ENCODE peak calls at places on chromosome 1, in four cellular contexts. One of them, this sample, is unnamed.

GRCh38 chr1:51236548-51237312 is 657 bp downstream of the RNF11 start:
- DNase-seq in HTR-8/SVneo: peak; percentile 12
- DNase-seq in HEK293T: peak; percentile 42
- DNase-seq in fibroblast of lung: peak; percentile 52
- DNase-seq in this sample: peak; percentile 78

GRCh38 chr1:224273651-224274050 is 56.3 kb downstream of the NVL start:
- DNase-seq in fibroblast of lung: peak; percentile 77
- DNase-seq in HTR-8/SVneo: peak; percentile 64
- DNase-seq in HEK293T: no peak
- DNase-seq in this sample: no peak

GRCh38 chr1:219066631-219067349 is 106.9 kb upstream of the LYPLAL1 start:
- DNase-seq in fibroblast of lung: peak; percentile 84
- DNase-seq in HTR-8/SVneo: peak; percentile 41
- DNase-seq in HEK293T: no peak
- DNase-seq in this sample: no peak

GRCh38 chr1:156657161-156657970 is 15.4 kb downstream of the BCAN start:
- DNase-seq in fibroblast of lung: peak; percentile 58
- DNase-seq in HEK293T: peak; percentile 90
- DNase-seq in HTR-8/SVneo: peak; percentile 69
- DNase-seq in this sample: peak; percentile 72

GRCh38 chr1:87515781-87516180 is 187.1 kb downstream of the LMO4 start:
- DNase-seq in fibroblast of lung: peak; percentile 27
- DNase-seq in HEK293T: no peak
- DNase-seq in HTR-8/SVneo: no peak
- DNase-seq in this sample: no peak

GRCh38 chr1:41313661-41314131 is 47.5 kb upstream of the FOXO6 start:
- DNase-seq in HEK293T: peak; percentile 70
- DNase-seq in fibroblast of lung: peak; percentile 14
- DNase-seq in HTR-8/SVneo: no peak
- DNase-seq in this sample: no peak

GRCh38 chr1:110495926-110496600 is 22.9 kb downstream of the KCNA10 start:
- DNase-seq in HTR-8/SVneo: peak; percentile 69
- DNase-seq in fibroblast of lung: peak; percentile 74
- DNase-seq in HEK293T: peak; percentile 92
- DNase-seq in this sample: no peak

GRCh38 chr1:7424352-7424890 is 346.7 kb upstream of the VAMP3 start:
- DNase-seq in HTR-8/SVneo: no peak
- DNase-seq in HEK293T: no peak
- DNase-seq in fibroblast of lung: peak; percentile 28
- DNase-seq in this sample: no peak

GRCh38 chr1:53476579-53476978 is 17.4 kb downstream of the DMRTB1 start:
- DNase-seq in HTR-8/SVneo: no peak
- DNase-seq in fibroblast of lung: no peak
- DNase-seq in HEK293T: no peak
- DNase-seq in this sample: no peak

GRCh38 chr1:76450229-76450628 is 375.7 kb downstream of the ST6GALNAC3 start:
- DNase-seq in HTR-8/SVneo: no peak
- DNase-seq in HEK293T: no peak
- DNase-seq in fibroblast of lung: no peak
- DNase-seq in this sample: no peak